ENCODE peak calls at places on chromosome 12, in seven cellular contexts. T is adrenal gland, R is tibial nerve, N is sigmoid colon, O is suprapubic skin, Y is IMR-90, D is GM12878. M is an unnamed sample. For H3K4me1, the result is how much of the 10 kb centered on the place peaks cover.

GRCh38 chr12:12804011-12804410 is 9.1 kb upstream of the DDX47 start:
- DNase-seq in T (no peak), R (no peak), N (no peak), O (no peak), Y (peak), D (no peak), M (no peak)

GRCh38 chr12:126191037-126191891 is 1126.0 kb downstream of the AACS start:
- DNase-seq in T (no peak), R (no peak), N (no peak), O (no peak), Y (no peak), D (no peak), M (peak)

GRCh38 chr12:114226241-114226928 is 179.6 kb downstream of the TBX5 start:
- DNase-seq in T (no peak), R (no peak), N (no peak), O (no peak), Y (no peak), D (no peak), M (no peak)

GRCh38 chr12:129750426-129750825 is 153.4 kb downstream of the TMEM132D start:
- DNase-seq in T (no peak), R (no peak), N (no peak), O (no peak), Y (no peak), D (no peak), M (no peak)

GRCh38 chr12:52091061-52091460 is 11.6 kb downstream of the SMIM41 start:
- DNase-seq in T (no peak), R (no peak), N (no peak), O (no peak), Y (no peak), D (no peak), M (no peak)

GRCh38 chr12:15404485-15404884 is 82.2 kb downstream of the PTPRO start:
- DNase-seq in T (no peak), R (no peak), N (no peak), O (no peak), Y (no peak), D (no peak), M (no peak)

GRCh38 chr12:113476093-113476986 is 4.7 kb upstream of the LHX5 start:
- DNase-seq in T (no peak), R (no peak), N (no peak), O (no peak), Y (no peak), D (no peak), M (peak)

GRCh38 chr12:64611430-64612286 is 1.4 kb downstream of the RASSF3 start:
- DNase-seq in T (peak), R (no peak), N (peak), O (no peak), Y (peak), D (no peak), M (peak)

GRCh38 chr12:54383041-54383609 is 1.4 kb downstream of the ZNF385A start:
- DNase-seq in T (no peak), R (no peak), N (no peak), O (no peak), Y (peak), D (no peak), M (peak)

GRCh38 chr12:55742719-55743130 is at the start of gene GDF11:
- DNase-seq in T (peak), R (peak), N (peak), O (peak), Y (peak), D (no peak), M (peak)

GRCh38 chr12:115938794-115939377 is 338.6 kb downstream of the MED13L start:
- DNase-seq in T (no peak), R (no peak), N (no peak), O (no peak), Y (no peak), D (no peak), M (no peak)

GRCh38 chr12:111238075-111238734 is 130.7 kb downstream of the PHETA1 start:
- DNase-seq in T (no peak), R (no peak), N (no peak), O (no peak), Y (no peak), D (no peak), M (no peak)

GRCh38 chr12:47935196-47935595 is 28.2 kb upstream of the TMEM106C start:
- DNase-seq in T (peak), R (no peak), N (peak), O (peak), Y (peak), D (no peak), M (no peak)

GRCh38 chr12:4849024-4849594 is 60.6 kb upstream of the KCNA1 start:
- DNase-seq in T (peak), R (no peak), N (no peak), O (no peak), Y (peak), D (no peak), M (no peak)

GRCh38 chr12:56115329-56115728 is 1.1 kb upstream of the RPL41 start:
- DNase-seq in T (peak), R (no peak), N (peak), O (no peak), Y (peak), D (no peak), M (no peak)

GRCh38 chr12:125050446-125050845 is 14.8 kb upstream of the AACS start:
- DNase-seq in T (no peak), R (no peak), N (peak), O (no peak), Y (no peak), D (no peak), M (no peak)

GRCh38 chr12:79547735-79548347 is 142.9 kb downstream of the PAWR start:
- DNase-seq in T (peak), R (no peak), N (no peak), O (no peak), Y (peak), D (peak), M (no peak)

GRCh38 chr12:79546461-79547043 is 144.2 kb downstream of the PAWR start:
- DNase-seq in T (no peak), R (no peak), N (no peak), O (no peak), Y (no peak), D (no peak), M (no peak)

GRCh38 chr12:79549531-79550271 is 141.1 kb downstream of the PAWR start:
- DNase-seq in T (no peak), R (no peak), N (no peak), O (no peak), Y (peak), D (no peak), M (no peak)

GRCh38 chr12:79547044-79547734 is 143.6 kb downstream of the PAWR start:
- DNase-seq in T (no peak), R (no peak), N (no peak), O (no peak), Y (peak), D (no peak), M (no peak)

DNA sequence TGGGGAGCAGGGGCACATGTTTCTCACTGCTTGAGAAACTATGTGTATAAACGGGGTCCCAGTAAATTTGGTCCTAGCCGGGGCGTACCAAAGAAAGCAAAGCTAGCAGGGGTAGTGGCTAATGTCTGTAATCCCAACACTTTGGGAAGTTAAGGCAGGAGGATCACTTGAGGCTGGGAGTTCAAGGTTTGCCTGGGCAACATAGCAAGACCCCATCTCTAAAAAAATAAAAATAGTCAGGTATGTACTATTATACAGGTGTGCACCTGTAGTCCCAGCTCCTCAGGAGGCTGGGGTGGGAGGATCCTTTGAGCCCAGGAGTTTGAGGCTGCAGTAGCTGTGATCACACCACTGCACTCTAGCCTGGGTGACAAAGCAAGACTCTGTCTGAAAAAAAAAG is 142.2 kb downstream of the PAWR start:
- DNase-seq in T (no peak), R (no peak), N (no peak), O (no peak), Y (no peak), D (no peak), M (no peak)
- H3K4me1 ChIP-seq in T (under half), R (under half), N (under half), O (under half), Y (under half), D (under half), M (under half)

GRCh38 chr12:57479376-57480115 is at the start of gene ARHGAP9:
- DNase-seq in T (no peak), R (no peak), N (no peak), O (no peak), Y (peak), D (peak), M (no peak)
- TF ChIP-seq POLR2A in T (no peak), R (no peak), N (no peak), O (no peak), Y (no peak), D (peak), M (peak)

GRCh38 chr12:49636574-49636973 is 13.2 kb downstream of the PRPF40B start:
- DNase-seq in T (no peak), R (no peak), N (peak), O (peak), Y (no peak), D (no peak), M (no peak)
- H3K27ac ChIP-seq in T (peak), R (peak), N (peak), O (no peak), Y (no peak), D (no peak), M (no peak)

GRCh38 chr12:69492739-69493138 is 22.6 kb downstream of the FRS2 start:
- DNase-seq in T (no peak), R (no peak), N (no peak), O (no peak), Y (no peak), D (no peak), M (no peak)
- H3K4me1 ChIP-seq in T (under half), R (under half), N (under half), O (under half), Y (under half), D (under half), M (under half)

GRCh38 chr12:122421263-122421814 is 1.1 kb downstream of the CLIP1 start:
- DNase-seq in T (peak), R (peak), N (peak), O (peak), Y (peak), D (no peak), M (no peak)
- TF ChIP-seq POLR2A in T (peak), R (peak), N (no peak), O (no peak), Y (peak), D (no peak), M (no peak)

GRCh38 chr12:95760371-95760770 is 30.2 kb downstream of the NTN4 start:
- DNase-seq in T (no peak), R (no peak), N (no peak), O (no peak), Y (no peak), D (no peak), M (no peak)
- H3K27ac ChIP-seq in T (no peak), R (no peak), N (no peak), O (no peak), Y (no peak), D (no peak), M (no peak)